ENCODE peak calls at places on chromosomes 5 and 9, in five cellular contexts. I, Z, L, C and T are unnamed samples.

GRCh38 chr5:149450199-149450598 is 71.1 kb upstream of the IL17B start:
- DNase-seq in Z (peak), L (no peak), I (no peak), C (peak), T (no peak)

GRCh38 chr5:130652178-130652577 is 512.9 kb downstream of the HINT1 start:
- DNase-seq in C (peak), L (no peak), Z (no peak), I (no peak), T (no peak)

GRCh38 chr5:6419340-6419852 is 29.3 kb upstream of the UBE2QL1 start:
- DNase-seq in L (no peak), I (no peak), Z (peak), C (no peak), T (no peak)

GRCh38 chr5:113183694-113184093 is 207.1 kb downstream of the DCP2 start:
- DNase-seq in Z (no peak), I (no peak), L (no peak), C (no peak), T (no peak)

GRCh38 chr5:27474054-27474323 is 435.6 kb upstream of the CDH9 start:
- DNase-seq in I (no peak), C (no peak), Z (peak), L (no peak), T (no peak)

GRCh38 chr9:87178353-87178752 is 231.0 kb upstream of the GAS1 start:
- DNase-seq in C (peak), L (no peak), Z (no peak), I (no peak), T (no peak)

GRCh38 chr5:42642006-42642405 is 114.6 kb upstream of the CCDC152 start:
- DNase-seq in C (no peak), L (no peak), I (no peak), Z (no peak), T (no peak)

GRCh38 chr5:51389326-51389581 is 6.0 kb downstream of the ISL1 start:
- DNase-seq in I (no peak), C (no peak), L (no peak), Z (no peak), T (no peak)